ENCODE peak calls at places on chromosomes 3 and 15, in six cellular contexts. One of them, this sample, is unnamed.

GRCh38 chr3:168062679-168063078 is 33.0 kb downstream of the GOLIM4 start:
- DNase-seq in stimulated activated CD4-positive, alpha-beta T cell treated with anti-CD3 and anti-CD28 coated beads, TNF-alpha, amount 100 ng/mL, for 1 hour: no peak
- DNase-seq in BE2C: no peak
- DNase-seq in HEK293T: no peak
- DNase-seq in neural crest cell: no peak
- DNase-seq in HT1080: no peak
- DNase-seq in this sample: no peak

GRCh38 chr3:97956051-97956450 is 16.2 kb downstream of the RIOX2 start:
- DNase-seq in stimulated activated CD4-positive, alpha-beta T cell treated with anti-CD3 and anti-CD28 coated beads, TNF-alpha, amount 100 ng/mL, for 1 hour: no peak
- DNase-seq in BE2C: no peak
- DNase-seq in HEK293T: no peak
- DNase-seq in neural crest cell: no peak
- DNase-seq in HT1080: no peak
- DNase-seq in this sample: no peak

GRCh38 chr3:100040846-100041245 is 73.5 kb downstream of the FILIP1L start:
- DNase-seq in stimulated activated CD4-positive, alpha-beta T cell treated with anti-CD3 and anti-CD28 coated beads, TNF-alpha, amount 100 ng/mL, for 1 hour: no peak
- DNase-seq in BE2C: no peak
- DNase-seq in HEK293T: no peak
- DNase-seq in neural crest cell: no peak
- DNase-seq in HT1080: no peak
- DNase-seq in this sample: no peak

GRCh38 chr15:100725121-100726069 is 123.0 kb downstream of the ASB7 start:
- DNase-seq in stimulated activated CD4-positive, alpha-beta T cell treated with anti-CD3 and anti-CD28 coated beads, TNF-alpha, amount 100 ng/mL, for 1 hour: no peak
- DNase-seq in BE2C: no peak
- DNase-seq in HEK293T: no peak
- DNase-seq in neural crest cell: no peak
- DNase-seq in HT1080: peak; percentile 75
- DNase-seq in this sample: peak; percentile 79

GRCh38 chr3:177468331-177468730 is 271.0 kb upstream of the TBL1XR1 start:
- DNase-seq in stimulated activated CD4-positive, alpha-beta T cell treated with anti-CD3 and anti-CD28 coated beads, TNF-alpha, amount 100 ng/mL, for 1 hour: no peak
- DNase-seq in BE2C: no peak
- DNase-seq in HEK293T: no peak
- DNase-seq in neural crest cell: no peak
- DNase-seq in HT1080: peak; percentile 94
- DNase-seq in this sample: no peak

GRCh38 chr3:54882114-54882833 is 45.6 kb downstream of the LRTM1 start:
- DNase-seq in stimulated activated CD4-positive, alpha-beta T cell treated with anti-CD3 and anti-CD28 coated beads, TNF-alpha, amount 100 ng/mL, for 1 hour: no peak
- DNase-seq in BE2C: no peak
- DNase-seq in HEK293T: no peak
- DNase-seq in neural crest cell: no peak
- DNase-seq in HT1080: peak; percentile 89
- DNase-seq in this sample: peak; percentile 92

GRCh38 chr3:136512391-136512790 is 239.8 kb downstream of the STAG1 start:
- DNase-seq in stimulated activated CD4-positive, alpha-beta T cell treated with anti-CD3 and anti-CD28 coated beads, TNF-alpha, amount 100 ng/mL, for 1 hour: no peak
- DNase-seq in BE2C: no peak
- DNase-seq in HEK293T: no peak
- DNase-seq in neural crest cell: no peak
- DNase-seq in HT1080: no peak
- DNase-seq in this sample: no peak

GRCh38 chr3:185733980-185734724 is 90.7 kb downstream of the IGF2BP2 start:
- DNase-seq in stimulated activated CD4-positive, alpha-beta T cell treated with anti-CD3 and anti-CD28 coated beads, TNF-alpha, amount 100 ng/mL, for 1 hour: no peak
- DNase-seq in BE2C: peak; percentile 42
- DNase-seq in HEK293T: peak; percentile 61
- DNase-seq in neural crest cell: peak; percentile 30
- DNase-seq in HT1080: peak; percentile 90
- DNase-seq in this sample: peak; percentile 90

GRCh38 chr3:49217688-49218470 is 46.5 kb downstream of the KLHDC8B start:
- DNase-seq in stimulated activated CD4-positive, alpha-beta T cell treated with anti-CD3 and anti-CD28 coated beads, TNF-alpha, amount 100 ng/mL, for 1 hour: no peak
- DNase-seq in BE2C: no peak
- DNase-seq in HEK293T: no peak
- DNase-seq in neural crest cell: no peak
- DNase-seq in HT1080: no peak
- DNase-seq in this sample: no peak

GRCh38 chr3:115708540-115708939 is 85.2 kb downstream of the GAP43 start:
- DNase-seq in stimulated activated CD4-positive, alpha-beta T cell treated with anti-CD3 and anti-CD28 coated beads, TNF-alpha, amount 100 ng/mL, for 1 hour: no peak
- DNase-seq in BE2C: no peak
- DNase-seq in HEK293T: no peak
- DNase-seq in neural crest cell: no peak
- DNase-seq in HT1080: no peak
- DNase-seq in this sample: no peak

GRCh38 chr15:50506121-50506520 is 40.3 kb downstream of the USP50 start:
- DNase-seq in stimulated activated CD4-positive, alpha-beta T cell treated with anti-CD3 and anti-CD28 coated beads, TNF-alpha, amount 100 ng/mL, for 1 hour: no peak
- DNase-seq in BE2C: peak; percentile 35
- DNase-seq in HEK293T: peak; percentile 12
- DNase-seq in neural crest cell: peak; percentile 5
- DNase-seq in HT1080: no peak
- DNase-seq in this sample: no peak

GRCh38 chr15:78619022-78619950 is 1.5 kb downstream of the CHRNA3 start:
- DNase-seq in stimulated activated CD4-positive, alpha-beta T cell treated with anti-CD3 and anti-CD28 coated beads, TNF-alpha, amount 100 ng/mL, for 1 hour: no peak
- DNase-seq in BE2C: peak; percentile 62
- DNase-seq in HEK293T: no peak
- DNase-seq in neural crest cell: no peak
- DNase-seq in HT1080: no peak
- DNase-seq in this sample: no peak

GRCh38 chr3:102714567-102714966 is 279.8 kb downstream of the ZPLD1 start:
- DNase-seq in stimulated activated CD4-positive, alpha-beta T cell treated with anti-CD3 and anti-CD28 coated beads, TNF-alpha, amount 100 ng/mL, for 1 hour: no peak
- DNase-seq in BE2C: peak; percentile 35
- DNase-seq in HEK293T: no peak
- DNase-seq in neural crest cell: no peak
- DNase-seq in HT1080: no peak
- DNase-seq in this sample: no peak

GRCh38 chr15:46309914-46310313 is 675.1 kb downstream of the SQOR start:
- DNase-seq in stimulated activated CD4-positive, alpha-beta T cell treated with anti-CD3 and anti-CD28 coated beads, TNF-alpha, amount 100 ng/mL, for 1 hour: no peak
- DNase-seq in BE2C: no peak
- DNase-seq in HEK293T: no peak
- DNase-seq in neural crest cell: no peak
- DNase-seq in HT1080: no peak
- DNase-seq in this sample: no peak

GRCh38 chr3:149004622-149005021 is 13.3 kb downstream of the GYG1 start:
- DNase-seq in stimulated activated CD4-positive, alpha-beta T cell treated with anti-CD3 and anti-CD28 coated beads, TNF-alpha, amount 100 ng/mL, for 1 hour: no peak
- DNase-seq in BE2C: no peak
- DNase-seq in HEK293T: no peak
- DNase-seq in neural crest cell: no peak
- DNase-seq in HT1080: no peak
- DNase-seq in this sample: no peak

This sample was measured in bronchial epithelial cell.